ENCODE peak calls at places on chromosomes 13 and 19, in four cellular contexts. P is HCT116, J is GM23338, C is fibroblast of lung. L is an unnamed sample.

GRCh38 chr13:114012921-114013320 is 39.0 kb upstream of the C13orf46 start:
- DNase-seq in J (no peak), C (no peak), P (no peak), L (no peak)

GRCh38 chr19:51595190-51595589 is 24.1 kb downstream of the ZNF175 start:
- DNase-seq in C (no peak), J (no peak), P (no peak), L (no peak)

GRCh38 chr19:19554074-19555023 is 16.3 kb downstream of the CILP2 start:
- DNase-seq in C (peak), P (no peak), J (peak), L (peak)

GRCh38 chr19:19146000-19146608 is 7.8 kb upstream of the TMEM161A start:
- DNase-seq in P (no peak), J (peak), C (peak), L (peak)

GRCh38 chr13:101514695-101515275 is 62.3 kb downstream of the ITGBL1 start:
- DNase-seq in P (peak), J (peak), C (peak), L (peak)

GRCh38 chr19:42113641-42114348 is 18.5 kb downstream of the POU2F2 start:
- DNase-seq in P (peak), J (peak), C (peak), L (peak)

GRCh38 chr13:46489586-46490023 is 63.4 kb upstream of the LRCH1 start:
- DNase-seq in J (no peak), P (no peak), C (peak), L (peak)

GRCh38 chr13:29429496-29429895 is 166.0 kb downstream of the SLC7A1 start:
- DNase-seq in C (no peak), J (no peak), P (no peak), L (peak)

GRCh38 chr13:30932481-30933333 is at the start of gene TEX26:
- DNase-seq in P (no peak), C (peak), J (peak), L (no peak)

GRCh38 chr13:27728271-27728670 is 64.0 kb upstream of the GSX1 start:
- DNase-seq in J (peak), P (no peak), C (no peak), L (no peak)

GRCh38 chr19:15294591-15294990 is 37.7 kb downstream of the BRD4 start:
- DNase-seq in C (no peak), P (no peak), J (no peak), L (no peak)

GRCh38 chr13:81017525-81018152 is 676.7 kb upstream of the SPRY2 start:
- DNase-seq in P (peak), C (peak), J (peak), L (peak)

GRCh38 chr13:29582171-29582570 is 13.3 kb downstream of the SLC7A1 start:
- DNase-seq in P (no peak), C (no peak), J (no peak), L (no peak)

GRCh38 chr19:54017266-54017665 is 25.8 kb downstream of the CACNG6 start:
- DNase-seq in J (peak), P (no peak), C (peak), L (peak)

GRCh38 chr19:2332341-2333026 is 4.0 kb downstream of the SPPL2B start:
- DNase-seq in C (no peak), P (no peak), J (no peak), L (peak)

GRCh38 chr13:21849323-21849722 is 178.4 kb downstream of the FGF9 start:
- DNase-seq in J (peak), P (peak), C (peak), L (peak)

GRCh38 chr19:52946322-52947310 is 16.1 kb downstream of the ZNF816 start:
- DNase-seq in P (no peak), C (no peak), J (peak), L (no peak)

GRCh38 chr13:81393686-81394085 is 1052.8 kb upstream of the SPRY2 start:
- DNase-seq in P (no peak), C (no peak), J (peak), L (no peak)

GRCh38 chr19:31976775-31977536 is 368.5 kb upstream of the ZNF507 start:
- DNase-seq in J (no peak), C (no peak), P (no peak), L (no peak)

GRCh38 chr19:418761-419632 is 10.1 kb upstream of the C2CD4C start:
- DNase-seq in P (no peak), C (no peak), J (no peak), L (no peak)

GRCh38 chr13:31038834-31039552 is 106.5 kb downstream of the TEX26 start:
- DNase-seq in C (peak), P (no peak), J (no peak), L (no peak)

GRCh38 chr19:54029930-54030490 is 33.7 kb downstream of the VSTM1 start:
- DNase-seq in J (peak), C (peak), P (peak), L (peak)

GRCh38 chr19:5667751-5668271 is 12.5 kb downstream of the MICOS13 start:
- DNase-seq in P (no peak), J (peak), C (no peak), L (no peak)

GRCh38 chr13:39263531-39263930 is 225.3 kb downstream of the NHLRC3 start:
- DNase-seq in J (no peak), C (no peak), P (no peak), L (no peak)

GRCh38 chr13:29707876-29708543 is 112.5 kb upstream of the SLC7A1 start:
- DNase-seq in P (peak), C (peak), J (peak), L (peak)

GRCh38 chr13:29457299-29457698 is 138.2 kb downstream of the SLC7A1 start:
- DNase-seq in J (no peak), P (peak), C (peak), L (peak)

GRCh38 chr13:101258071-101258470 is 158.2 kb downstream of the NALCN start:
- DNase-seq in J (peak), P (peak), C (peak), L (peak)

GRCh38 chr13:35824395-35824794 is 306.8 kb downstream of the DCLK1 start:
- DNase-seq in P (no peak), C (no peak), J (no peak), L (no peak)

GRCh38 chr13:91112878-91113277 is 234.6 kb upstream of the MIR17HG start:
- DNase-seq in J (no peak), P (no peak), C (no peak), L (no peak)
- TF ChIP-seq CTCF in J (no peak), P (no peak), C (no peak), L (no peak)

DNA sequence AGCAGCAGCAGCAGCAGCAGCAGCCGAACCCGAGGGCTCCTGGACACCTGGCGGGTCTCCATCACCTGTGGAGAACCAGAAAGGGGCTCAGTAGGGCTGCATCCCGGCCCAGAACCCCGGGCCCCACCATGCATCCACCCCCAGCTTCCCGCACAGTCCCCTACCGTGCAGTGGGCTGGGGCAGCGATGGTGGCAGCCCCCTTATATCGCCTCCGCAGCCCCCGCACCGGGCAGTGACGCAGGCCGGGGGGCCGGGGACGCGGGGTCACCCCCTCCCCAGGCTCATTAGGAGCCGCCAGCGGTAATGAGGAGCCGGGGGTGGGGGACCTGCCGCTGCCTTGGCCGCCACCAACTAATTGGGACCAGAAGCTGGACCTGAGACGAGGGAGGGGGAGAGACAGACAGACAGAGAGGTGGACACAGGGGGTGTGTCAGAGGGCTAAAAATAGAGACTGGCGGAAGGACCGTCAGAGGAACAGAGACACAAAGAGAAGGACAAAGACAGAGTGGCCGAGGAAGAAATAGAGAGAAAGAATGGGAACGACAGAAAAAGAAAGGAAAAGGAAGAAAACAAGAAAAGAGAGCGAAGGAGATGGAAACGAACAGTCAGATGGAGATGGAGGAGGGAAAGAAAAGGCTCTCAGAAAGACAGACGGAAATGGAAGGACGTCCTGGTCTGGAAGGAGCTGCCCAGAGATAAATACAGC is at the start of gene PTH2:
- DNase-seq in P (no peak), C (no peak), J (no peak), L (no peak)
- TF ChIP-seq EZH2 in P (no peak), C (no peak), J (no peak), L (peak)

GRCh38 chr13:23411220-23411619 is 22.3 kb downstream of the SACS start:
- DNase-seq in P (no peak), C (no peak), J (no peak), L (no peak)
- TF ChIP-seq CTCF in P (no peak), C (no peak), J (no peak), L (no peak)

GRCh38 chr13:23652909-23653726 is 82.9 kb downstream of the TNFRSF19 start:
- DNase-seq in C (no peak), J (no peak), P (no peak), L (no peak)

GRCh38 chr13:23651439-23651838 is 81.2 kb downstream of the TNFRSF19 start:
- DNase-seq in J (no peak), C (no peak), P (no peak), L (no peak)

GRCh38 chr13:23655321-23655720 is 85.1 kb downstream of the TNFRSF19 start:
- DNase-seq in P (no peak), C (no peak), J (no peak), L (no peak)

GRCh38 chr13:23654111-23655110 is 84.2 kb downstream of the TNFRSF19 start:
- DNase-seq in J (no peak), C (peak), P (no peak), L (no peak)

DNA sequence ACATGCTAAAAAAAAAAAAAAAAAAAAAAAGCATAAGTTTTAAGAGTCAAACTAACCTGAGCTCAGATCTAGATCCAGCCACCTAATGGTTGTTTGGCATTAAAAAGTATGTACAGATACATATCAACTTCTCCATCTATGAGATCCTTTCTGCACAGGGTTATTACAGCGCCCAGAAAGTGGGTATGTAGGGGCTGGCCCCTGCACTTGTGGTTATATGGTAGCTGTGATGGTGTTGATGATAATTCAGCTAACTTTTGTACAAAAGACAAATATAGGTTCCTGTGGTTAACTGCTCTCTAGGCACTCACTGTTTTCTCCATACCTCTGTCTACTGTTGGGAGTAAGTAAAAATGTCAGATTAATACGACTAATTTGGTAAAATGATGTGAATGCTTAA is 81.7 kb downstream of the TNFRSF19 start:
- DNase-seq in J (no peak), P (no peak), C (no peak), L (no peak)
- TF ChIP-seq EZH2 in J (no peak), P (no peak), C (no peak), L (no peak)

GRCh38 chr13:51257187-51257586 is 35.0 kb downstream of the FAM124A start:
- DNase-seq in C (no peak), P (no peak), J (peak), L (no peak)
- TF ChIP-seq CTCF in C (no peak), P (peak), J (peak), L (no peak)

GRCh38 chr13:87675851-87676250 is 4.7 kb downstream of the SLITRK5 start:
- DNase-seq in P (no peak), J (no peak), C (no peak), L (no peak)

GRCh38 chr13:87677043-87677333 is 5.8 kb downstream of the SLITRK5 start:
- DNase-seq in J (peak), P (no peak), C (no peak), L (no peak)

GRCh38 chr13:87676254-87677042 is 5.3 kb downstream of the SLITRK5 start:
- DNase-seq in J (peak), P (no peak), C (no peak), L (no peak)

GRCh38 chr13:87671824-87672603 is 843 bp downstream of the SLITRK5 start:
- DNase-seq in P (no peak), J (peak), C (peak), L (peak)

DNA sequence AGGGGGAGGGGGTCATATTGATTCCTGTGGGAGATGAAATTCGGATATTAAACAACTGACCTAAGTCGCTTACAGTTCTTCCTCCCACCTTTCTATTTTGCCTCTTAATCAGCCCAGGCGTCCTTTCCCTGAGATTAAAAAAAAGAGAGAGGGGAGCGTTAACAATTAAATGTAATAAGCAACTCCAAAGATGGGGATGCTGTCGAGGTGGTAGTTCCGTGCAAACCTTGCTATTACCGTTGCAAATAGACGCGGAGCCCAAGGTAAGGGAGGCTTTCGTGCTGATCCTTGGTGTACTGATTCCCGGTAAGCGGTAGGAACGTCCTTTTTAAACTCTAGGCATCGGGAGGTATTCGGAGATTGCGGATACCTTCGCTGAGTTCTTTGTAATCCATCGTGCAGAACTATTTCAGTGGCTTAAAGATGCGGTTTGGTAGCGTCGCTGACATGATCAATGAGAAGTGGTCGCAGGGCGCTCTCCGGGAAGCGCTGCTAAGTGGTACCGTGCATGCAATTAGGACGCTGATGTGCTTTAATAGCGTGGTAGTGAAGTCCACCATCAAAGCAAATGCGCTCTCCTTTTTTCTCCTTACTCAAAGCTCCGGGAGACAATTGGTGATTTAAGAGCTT is 3.1 kb downstream of the SLITRK5 start:
- DNase-seq in C (peak), J (peak), P (no peak), L (no peak)
- TF ChIP-seq EZH2 in C (no peak), J (peak), P (no peak), L (no peak)

GRCh38 chr13:26624572-26624971 is 67.1 kb downstream of the WASF3 start:
- DNase-seq in P (no peak), C (no peak), J (no peak), L (no peak)

GRCh38 chr13:26628706-26629105 is 71.2 kb downstream of the WASF3 start:
- DNase-seq in J (peak), P (no peak), C (peak), L (peak)

GRCh38 chr13:26629260-26629659 is 71.8 kb downstream of the WASF3 start:
- DNase-seq in P (no peak), C (no peak), J (peak), L (peak)
- TF ChIP-seq CTCF in P (peak), C (no peak), J (peak), L (peak)

GRCh38 chr19:3931041-3931440 is 1.8 kb upstream of the NMRK2 start:
- DNase-seq in J (no peak), P (no peak), C (no peak), L (no peak)

GRCh38 chr19:3936506-3937442 is 3.9 kb downstream of the NMRK2 start:
- DNase-seq in C (no peak), P (no peak), J (no peak), L (no peak)

DNA sequence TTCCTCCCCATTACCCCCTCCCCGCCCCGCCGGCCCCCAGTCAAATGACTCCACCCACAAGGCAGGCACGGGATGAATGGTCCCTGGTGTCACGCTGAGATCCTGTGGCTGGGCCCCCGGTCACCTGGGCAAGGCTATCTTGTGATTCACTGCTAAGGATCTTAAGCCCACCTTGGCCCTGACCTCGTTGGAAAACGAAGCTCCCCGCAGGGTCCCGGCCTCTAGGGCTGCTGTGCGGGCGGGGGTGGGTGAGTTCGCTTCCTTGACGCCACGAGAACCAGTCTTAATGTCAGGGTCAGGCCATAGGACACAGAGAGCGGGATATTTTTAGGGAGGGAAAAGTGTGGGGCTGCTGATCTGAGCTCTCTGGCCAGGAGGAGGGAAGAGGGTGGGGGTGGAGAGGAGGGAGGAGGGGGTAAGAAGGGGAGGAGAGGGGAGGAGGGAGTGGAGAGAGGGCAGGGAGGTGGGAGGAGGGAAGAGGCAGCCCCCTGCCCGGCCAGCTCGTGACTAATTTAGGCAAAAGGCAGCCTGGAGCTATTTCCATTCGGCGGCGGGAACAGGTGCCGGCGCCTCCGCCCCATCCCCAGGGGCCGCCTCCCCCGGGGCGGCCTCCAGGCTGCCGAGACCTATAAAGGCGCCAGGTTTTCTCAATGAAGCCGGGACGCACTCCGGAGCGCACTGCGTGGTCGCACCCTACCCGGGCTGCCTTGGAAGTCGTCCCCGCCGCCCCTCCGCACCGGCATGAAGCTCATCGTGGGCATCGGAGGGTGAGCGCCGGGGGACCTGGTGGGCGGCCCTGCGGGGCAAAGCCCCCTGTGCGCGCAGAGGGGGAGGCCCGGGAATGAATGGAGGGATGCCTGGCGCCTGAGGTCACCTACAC is at the start of gene NMRK2:
- DNase-seq in C (no peak), P (no peak), J (peak), L (no peak)
- TF ChIP-seq EZH2 in C (peak), P (no peak), J (no peak), L (peak)

DNA sequence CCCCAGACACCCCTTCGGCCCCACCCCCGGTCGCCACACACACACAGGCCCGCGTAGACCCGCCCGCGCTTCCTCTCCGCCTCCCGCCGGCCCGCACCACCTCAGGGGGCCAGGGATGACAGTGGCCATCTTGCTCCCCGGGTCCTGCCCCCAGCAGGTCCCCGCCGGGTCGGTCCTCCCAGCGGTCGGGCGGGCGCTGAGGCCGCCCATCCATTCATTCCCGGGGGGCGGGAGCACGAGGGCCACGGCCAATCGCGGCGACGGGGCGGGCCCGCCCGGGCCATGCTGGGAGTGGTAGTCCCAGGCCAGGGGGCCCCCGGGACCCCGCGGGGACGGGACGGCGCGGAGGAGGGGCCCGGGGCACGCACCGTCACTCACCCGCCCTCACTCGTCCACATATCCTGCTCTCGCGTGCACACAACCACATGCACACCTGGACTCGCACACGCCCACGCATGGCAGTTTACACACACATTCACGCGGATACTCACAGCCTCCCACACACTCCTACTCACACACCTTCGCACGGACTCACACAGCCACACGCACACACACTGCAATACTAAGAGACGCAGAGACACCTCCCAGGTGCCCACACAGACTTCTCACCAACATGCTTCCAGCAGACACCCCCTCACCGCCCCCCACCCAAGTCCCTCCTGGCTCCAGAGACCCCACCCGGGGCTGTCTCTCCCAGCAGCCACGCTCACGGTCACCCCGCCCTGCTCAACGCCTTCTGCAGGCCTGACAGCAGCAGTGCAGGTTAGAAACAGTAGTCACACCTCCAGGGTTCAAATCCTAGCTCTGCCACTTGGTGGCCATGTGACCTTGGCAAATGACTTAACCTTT is at the start of gene DPF1:
- DNase-seq in J (peak), C (peak), P (peak), L (peak)
- TF ChIP-seq CTCF in J (peak), C (peak), P (peak), L (peak)

GRCh38 chr19:7916137-7916907 is 1.7 kb downstream of the TGFBR3L start:
- DNase-seq in P (no peak), C (no peak), J (peak), L (peak)
- TF ChIP-seq EZH2 in P (no peak), C (no peak), J (peak), L (no peak)

L was measured in A673.